ENCODE peak calls at places on chromosomes 12 and 14, in four cellular contexts. L is cardiac muscle cell, M is H9, N is GM12865. S is an unnamed sample.

GRCh38 chr14:65352964-65353530 is 59.5 kb upstream of the FUT8 start:
- DNase-seq in L (no peak), M (no peak), N (peak), S (no peak)

GRCh38 chr12:106245767-106246166 is 2.1 kb downstream of the CKAP4 start:
- DNase-seq in L (peak), M (peak), N (no peak), S (no peak)

GRCh38 chr14:38755036-38755435 is 348.0 kb downstream of the SEC23A start:
- DNase-seq in L (peak), M (no peak), N (no peak), S (no peak)

GRCh38 chr12:46266869-46267617 is 1.8 kb downstream of the SLC38A1 start:
- DNase-seq in L (peak), M (peak), N (peak), S (peak)

GRCh38 chr14:61493996-61494395 is 172.6 kb downstream of the PRKCH start:
- DNase-seq in L (no peak), M (no peak), N (no peak), S (no peak)

GRCh38 chr12:45273717-45274271 is 57.9 kb downstream of the ANO6 start:
- DNase-seq in L (peak), M (no peak), N (no peak), S (no peak)

GRCh38 chr14:76844223-76844622 is 18.0 kb downstream of the LRRC74A start:
- DNase-seq in L (peak), M (peak), N (peak), S (no peak)

GRCh38 chr12:16021026-16021425 is 109.9 kb downstream of the DERA start:
- DNase-seq in L (no peak), M (no peak), N (no peak), S (no peak)

GRCh38 chr12:76588881-76589565 is 29.5 kb upstream of the OSBPL8 start:
- DNase-seq in L (peak), M (no peak), N (no peak), S (no peak)

GRCh38 chr14:95875831-95876768 is 532 bp upstream of the TUNAR start:
- DNase-seq in L (no peak), M (peak), N (no peak), S (peak)

GRCh38 chr12:24909667-24910066 is 39.2 kb downstream of the BCAT1 start:
- DNase-seq in L (peak), M (no peak), N (no peak), S (no peak)

GRCh38 chr14:91144425-91145145 is 30.7 kb downstream of the DGLUCY start:
- DNase-seq in L (peak), M (no peak), N (no peak), S (no peak)

GRCh38 chr12:124686001-124686884 is 118.8 kb upstream of the NCOR2 start:
- DNase-seq in L (peak), M (no peak), N (no peak), S (no peak)

GRCh38 chr12:108616941-108617858 is 16.5 kb downstream of the SELPLG start:
- DNase-seq in L (no peak), M (no peak), N (peak), S (peak)

GRCh38 chr12:2098852-2099251 is 46.1 kb downstream of the CACNA1C start:
- DNase-seq in L (no peak), M (no peak), N (no peak), S (no peak)

GRCh38 chr14:97143456-97143855 is 346.3 kb downstream of the VRK1 start:
- DNase-seq in L (no peak), M (no peak), N (no peak), S (no peak)

GRCh38 chr14:90109858-90110257 is 48.1 kb downstream of the KCNK13 start:
- DNase-seq in L (no peak), M (peak), N (no peak), S (no peak)

GRCh38 chr14:24133730-24134129 is 2.3 kb upstream of the PSME1 start:
- DNase-seq in L (no peak), M (no peak), N (no peak), S (no peak)

GRCh38 chr12:53098354-53098981 is 1.0 kb downstream of the IGFBP6 start:
- DNase-seq in L (peak), M (peak), N (no peak), S (peak)

GRCh38 chr14:32417956-32418552 is 89.0 kb downstream of the AKAP6 start:
- DNase-seq in L (peak), M (no peak), N (no peak), S (no peak)

GRCh38 chr12:67366530-67367196 is 97.5 kb downstream of the CAND1 start:
- DNase-seq in L (peak), M (no peak), N (no peak), S (no peak)

GRCh38 chr12:83477706-83478105 is 791.0 kb downstream of the TMTC2 start:
- DNase-seq in L (no peak), M (no peak), N (no peak), S (no peak)

GRCh38 chr12:12720637-12721250 is 3.6 kb downstream of the CDKN1B start:
- DNase-seq in L (peak), M (no peak), N (no peak), S (no peak)

GRCh38 chr14:64554551-64554950 is 4.8 kb downstream of the PPP1R36 start:
- DNase-seq in L (no peak), M (no peak), N (no peak), S (no peak)

GRCh38 chr12:1083888-1084262 is 92.9 kb downstream of the ERC1 start:
- DNase-seq in L (peak), M (no peak), N (peak), S (no peak)

GRCh38 chr14:90815567-90815816 is 738 bp downstream of the TTC7B start:
- DNase-seq in L (no peak), M (no peak), N (no peak), S (no peak)

GRCh38 chr14:68677901-68678300 is 115.0 kb downstream of the ZFP36L1 start:
- DNase-seq in L (no peak), M (no peak), N (no peak), S (no peak)

GRCh38 chr14:81414123-81414522 is 14.0 kb upstream of the STON2 start:
- DNase-seq in L (no peak), M (no peak), N (no peak), S (no peak)

GRCh38 chr14:75411194-75411552 is 16.6 kb upstream of the JDP2 start:
- DNase-seq in L (no peak), M (no peak), N (no peak), S (no peak)

GRCh38 chr12:14913381-14913781 is 25.0 kb downstream of the ERP27 start:
- DNase-seq in L (peak), M (no peak), N (no peak), S (no peak)

GRCh38 chr14:22003471-22003870 is 329.9 kb upstream of the OR4E1 start:
- DNase-seq in L (no peak), M (no peak), N (no peak), S (no peak)

GRCh38 chr14:22884721-22885523 is 1.9 kb downstream of the REM2 start:
- DNase-seq in L (no peak), M (no peak), N (no peak), S (no peak)

GRCh38 chr12:69304284-69304683 is 43.9 kb upstream of the LYZ start:
- DNase-seq in L (no peak), M (no peak), N (no peak), S (no peak)

GRCh38 chr12:47744005-47744651 is 14.6 kb downstream of the RAPGEF3 start:
- DNase-seq in L (no peak), M (peak), N (peak), S (peak)
- TF ChIP-seq CTCF in L (peak), M (peak), N (peak), S (peak)

GRCh38 chr14:69752773-69753172 is 14.2 kb upstream of the SRSF5 start:
- DNase-seq in L (no peak), M (no peak), N (no peak), S (no peak)
- TF ChIP-seq CTCF in L (no peak), M (no peak), N (no peak), S (no peak)

DNA sequence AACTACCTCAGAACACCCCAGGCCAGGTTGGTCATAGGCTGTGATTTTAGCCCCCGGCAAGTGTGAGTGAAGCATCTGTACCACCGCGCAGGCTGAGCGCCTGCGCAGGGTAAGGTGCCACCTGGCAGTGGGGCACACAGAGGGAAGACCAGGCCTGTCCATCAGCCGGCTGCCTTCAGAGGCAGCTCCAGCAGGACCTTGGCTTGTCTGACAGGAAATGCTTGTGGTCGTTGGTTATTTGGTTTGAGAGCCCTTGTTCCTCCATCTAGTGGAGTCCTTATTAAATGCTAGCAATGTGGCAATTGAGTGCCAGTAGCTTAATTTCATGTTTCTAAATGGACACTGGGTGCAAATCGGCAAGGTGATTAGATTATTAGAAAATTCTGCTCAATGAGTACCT is 27.5 kb downstream of the SLC25A29 start:
- DNase-seq in L (peak), M (no peak), N (peak), S (peak)
- TF ChIP-seq CTCF in L (peak), M (no peak), N (no peak), S (peak)

DNA sequence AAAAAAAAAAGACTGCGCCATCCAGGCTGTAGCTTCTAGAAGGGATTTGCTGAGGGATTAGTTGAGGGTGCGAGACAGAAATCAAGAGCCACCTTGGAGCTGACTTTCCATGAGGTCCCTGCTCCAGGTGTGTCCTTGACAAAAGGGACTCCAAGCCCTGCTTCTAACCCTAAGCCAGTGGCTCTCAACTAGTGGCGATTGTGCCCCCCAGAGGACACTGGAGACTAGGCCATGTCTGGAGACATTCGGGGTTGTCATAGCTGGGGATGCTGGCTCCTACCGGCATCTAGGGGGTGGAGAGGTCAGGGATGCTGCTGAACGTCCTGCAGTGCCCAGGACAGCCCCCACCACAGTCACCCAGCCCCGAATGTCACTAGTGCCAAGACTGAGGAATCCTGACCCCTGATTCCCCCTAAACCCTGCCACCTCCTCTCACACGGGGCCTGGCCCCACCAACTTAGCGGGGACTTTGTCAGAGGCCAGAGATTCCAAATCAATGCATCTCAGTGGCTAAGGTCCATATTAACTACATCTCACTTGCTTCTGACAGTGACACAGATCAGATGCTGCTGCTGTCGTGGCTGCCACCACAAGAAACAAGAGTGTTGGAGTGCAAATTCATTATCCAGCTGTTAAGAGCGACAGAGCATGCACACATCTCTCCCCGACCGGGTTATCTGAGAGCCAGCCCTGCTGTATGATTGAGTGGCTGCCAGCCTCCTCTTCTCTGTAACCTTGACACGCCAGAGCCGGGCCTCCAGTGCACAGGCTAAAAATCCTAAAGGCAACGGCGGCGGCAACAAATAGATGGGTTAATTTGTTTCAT is 40.4 kb downstream of the SPRING1 start:
- DNase-seq in L (peak), M (peak), N (peak), S (peak)
- TF ChIP-seq CTCF in L (peak), M (peak), N (peak), S (peak)

GRCh38 chr12:121089031-121089812 is 43.5 kb upstream of the P2RX7 start:
- DNase-seq in L (peak), M (peak), N (no peak), S (no peak)
- TF ChIP-seq CTCF in L (peak), M (peak), N (no peak), S (no peak)

GRCh38 chr12:111424793-111425251 is 19.1 kb downstream of the SH2B3 start:
- DNase-seq in L (no peak), M (peak), N (no peak), S (no peak)
- TF ChIP-seq CTCF in L (peak), M (peak), N (peak), S (no peak)

DNA sequence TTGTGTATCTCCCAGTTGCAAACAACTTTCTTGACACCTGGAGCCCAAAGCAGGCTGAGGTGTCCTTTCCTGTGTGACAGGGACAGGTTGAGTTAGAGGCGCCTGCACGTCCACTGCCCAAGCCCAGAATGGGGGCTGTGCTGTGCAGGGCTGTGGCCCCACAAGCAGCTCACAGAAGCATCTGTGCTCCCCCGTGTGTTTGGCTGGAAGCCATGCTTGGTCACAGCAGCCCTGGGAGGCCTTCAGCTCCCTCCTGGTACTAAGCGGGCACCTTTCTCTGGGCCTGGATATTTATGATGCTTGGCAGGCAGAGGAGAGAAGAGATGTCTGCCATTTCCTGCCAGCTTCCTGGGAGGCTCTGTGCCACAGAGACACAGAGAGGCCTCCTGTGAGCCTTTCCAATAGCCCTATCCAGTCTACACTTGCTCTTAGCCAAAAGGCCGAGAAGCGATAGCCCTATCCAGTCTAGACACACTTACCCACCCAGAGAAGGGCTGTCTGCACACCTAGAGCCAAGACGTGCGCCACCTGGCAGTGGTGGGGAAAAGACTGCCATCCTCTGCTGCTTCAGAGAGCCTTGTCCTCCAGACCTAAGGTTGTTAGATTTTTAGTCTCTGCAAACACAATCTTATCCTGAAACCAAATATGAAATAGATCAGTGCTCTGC is 117.4 kb downstream of the GCH1 start:
- DNase-seq in L (no peak), M (no peak), N (no peak), S (no peak)
- TF ChIP-seq CTCF in L (no peak), M (no peak), N (no peak), S (no peak)

GRCh38 chr14:106802413-106803364 is 1276.3 kb downstream of the TMEM121 start:
- DNase-seq in L (no peak), M (no peak), N (no peak), S (no peak)
- TF ChIP-seq CTCF in L (no peak), M (no peak), N (peak), S (peak)

DNA sequence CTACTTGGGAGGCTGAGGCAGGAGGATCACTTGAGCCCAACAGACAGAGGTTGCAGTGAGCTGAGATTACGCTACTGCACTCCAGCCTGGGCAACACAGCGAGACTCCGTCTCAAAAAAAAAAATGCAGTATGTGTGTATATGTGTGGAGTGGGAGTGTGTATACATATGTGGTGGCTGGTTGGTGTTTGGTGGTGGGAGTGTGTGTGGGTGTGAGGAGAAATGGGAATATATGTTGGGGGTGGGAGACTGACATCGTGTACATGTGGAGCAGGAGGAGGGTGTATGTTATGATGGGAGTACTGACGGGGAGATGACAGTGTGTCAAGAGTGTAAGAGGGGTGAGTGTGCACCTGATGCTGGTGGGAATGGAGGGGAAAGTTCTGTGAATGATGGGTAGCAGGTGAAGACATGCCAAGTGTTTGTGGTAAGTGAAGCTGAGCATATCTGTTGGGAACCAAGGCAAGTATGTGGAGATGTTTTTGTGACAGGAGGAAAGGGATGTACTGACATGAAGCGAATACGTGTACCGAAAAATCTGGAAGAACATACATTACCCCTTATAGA is 4.2 kb downstream of the PNMA1 start:
- DNase-seq in L (no peak), M (no peak), N (no peak), S (no peak)
- TF ChIP-seq CTCF in L (no peak), M (no peak), N (no peak), S (no peak)

S was measured in GM13977.